ENCODE peak calls at places on chromosomes 2 and 18, in four cellular contexts. N, P, X and B are unnamed samples.

GRCh38 chr2:120995656-120996190 is 260.1 kb downstream of the GLI2 start:
- DNase-seq in X (no peak), P (no peak), N (no peak), B (no peak)

GRCh38 chr2:128450211-128451015 is 131.7 kb upstream of the HS6ST1 start:
- DNase-seq in N (no peak), P (no peak), X (no peak), B (no peak)

GRCh38 chr2:128787616-128788015 is 468.9 kb upstream of the HS6ST1 start:
- DNase-seq in N (no peak), X (no peak), P (no peak), B (no peak)

GRCh38 chr18:74501386-74501785 is 5.2 kb downstream of the CNDP2 start:
- DNase-seq in X (no peak), P (no peak), N (no peak), B (no peak)

GRCh38 chr2:121284424-121285076 is 452 bp downstream of the TFCP2L1 start:
- DNase-seq in X (peak), P (no peak), N (no peak), B (no peak)

GRCh38 chr2:230869691-230870543 is 5.2 kb downstream of the ITM2C start:
- DNase-seq in N (no peak), P (no peak), X (no peak), B (no peak)

GRCh38 chr2:61470122-61470951 is 550 bp downstream of the USP34 start:
- DNase-seq in X (peak), N (peak), P (peak), B (peak)

GRCh38 chr2:165197346-165197745 is 6.5 kb downstream of the SCN3A start:
- DNase-seq in P (no peak), N (no peak), X (no peak), B (no peak)

GRCh38 chr2:168698959-168699358 is 103.5 kb upstream of the NOSTRIN start:
- DNase-seq in X (no peak), P (no peak), N (no peak), B (no peak)

GRCh38 chr2:76080154-76080553 is 369.4 kb upstream of the GCFC2 start:
- DNase-seq in X (no peak), P (no peak), N (no peak), B (no peak)

GRCh38 chr2:221816566-221816965 is 244.5 kb upstream of the EPHA4 start:
- DNase-seq in P (no peak), N (peak), X (no peak), B (no peak)

GRCh38 chr2:234823877-234824376 is 127.9 kb upstream of the SH3BP4 start:
- DNase-seq in N (peak), X (peak), P (peak), B (peak)

GRCh38 chr2:22020101-22020742 is 896.5 kb downstream of the TDRD15 start:
- DNase-seq in X (no peak), P (no peak), N (no peak), B (no peak)

GRCh38 chr2:55051026-55051866 is 995 bp upstream of the RTN4 start:
- DNase-seq in P (peak), N (peak), X (peak), B (peak)

GRCh38 chr2:175180701-175181103 is 808 bp downstream of the ATP5MC3 start:
- DNase-seq in P (peak), N (peak), X (peak), B (peak)

GRCh38 chr2:17816396-17817245 is at the start of gene MSGN1:
- DNase-seq in N (no peak), X (no peak), P (no peak), B (no peak)

GRCh38 chr2:128264881-128265607 is 53.6 kb downstream of the HS6ST1 start:
- DNase-seq in P (no peak), N (no peak), X (no peak), B (no peak)

GRCh38 chr2:109157563-109158105 is 28.6 kb downstream of the SH3RF3 start:
- DNase-seq in N (no peak), X (no peak), P (no peak), B (no peak)

GRCh38 chr18:59779979-59780378 is 82.8 kb upstream of the CCBE1 start:
- DNase-seq in P (peak), X (peak), N (peak), B (peak)

GRCh38 chr2:102514061-102514785 is 41.2 kb downstream of the SLC9A4 start:
- DNase-seq in X (peak), P (peak), N (peak), B (peak)

GRCh38 chr2:207624170-207625013 is 802 bp downstream of the METTL21A start:
- DNase-seq in X (peak), N (peak), P (peak), B (peak)

GRCh38 chr2:43136862-43137261 is 89.5 kb downstream of the ZFP36L2 start:
- DNase-seq in P (no peak), X (no peak), N (no peak), B (no peak)

GRCh38 chr2:5720426-5720825 is 28.2 kb downstream of the SOX11 start:
- DNase-seq in P (peak), N (peak), X (no peak), B (peak)

GRCh38 chr18:26405190-26405781 is 143.1 kb downstream of the KCTD1 start:
- DNase-seq in N (peak), X (peak), P (peak), B (peak)

GRCh38 chr2:222433381-222434173 is 9.2 kb downstream of the SGPP2 start:
- DNase-seq in P (no peak), N (no peak), X (peak), B (no peak)

DNA sequence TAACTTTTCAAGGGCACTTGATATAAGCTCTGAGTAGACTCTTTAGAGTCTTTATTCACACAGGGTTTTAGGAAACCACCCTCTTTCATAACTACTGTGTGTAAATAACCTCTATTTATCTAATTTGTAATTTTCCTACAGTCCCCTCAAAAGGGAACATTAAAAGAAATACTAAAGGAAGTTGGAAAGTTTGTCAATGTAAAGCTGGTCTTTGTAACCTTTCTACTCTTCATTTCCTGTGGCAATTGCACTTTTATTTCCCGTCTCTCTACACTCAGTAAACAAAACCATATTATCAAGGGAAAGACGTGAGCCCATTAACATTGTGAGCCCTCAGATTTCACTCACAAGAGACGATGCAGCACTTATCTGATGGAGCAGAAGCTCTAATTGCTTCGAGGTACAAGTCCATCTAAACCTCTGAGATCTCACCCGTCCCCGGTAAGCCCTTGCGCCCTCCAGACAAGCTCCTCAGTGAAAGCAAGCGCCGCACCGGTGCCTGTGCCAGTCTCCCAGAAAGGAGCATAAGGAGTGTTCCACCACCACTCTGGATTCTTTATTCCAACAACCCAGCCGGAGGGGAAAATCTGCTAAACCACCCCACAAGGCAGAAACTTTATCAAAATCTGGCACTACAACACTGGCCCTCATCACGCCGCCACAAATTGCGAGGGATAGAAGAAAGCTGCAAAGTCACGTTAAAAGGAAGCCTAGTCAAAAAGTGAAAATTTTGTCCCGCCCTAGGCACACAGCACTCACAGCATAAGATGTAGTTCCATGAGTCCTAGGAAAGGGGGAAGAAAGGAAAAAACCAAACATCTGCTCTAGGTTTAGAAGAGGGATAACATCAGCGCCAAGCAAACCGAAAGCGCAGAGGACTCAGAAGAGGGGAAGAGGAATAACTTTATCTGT is 906 bp upstream of the HOXD1 start:
- DNase-seq in X (no peak), N (no peak), P (no peak), B (peak)
- TF ChIP-seq EZH2 in X (no peak), N (no peak), P (no peak), B (no peak)

GRCh38 chr2:134119672-134120159 is 134.2 kb upstream of the MGAT5 start:
- DNase-seq in N (peak), P (peak), X (peak), B (peak)

GRCh38 chr2:134119117-134119671 is 134.7 kb upstream of the MGAT5 start:
- DNase-seq in N (no peak), P (no peak), X (no peak), B (peak)

GRCh38 chr2:134117651-134118050 is 136.2 kb upstream of the MGAT5 start:
- DNase-seq in N (no peak), P (no peak), X (no peak), B (no peak)

GRCh38 chr2:134120160-134120717 is 133.6 kb upstream of the MGAT5 start:
- DNase-seq in X (no peak), N (no peak), P (no peak), B (no peak)

DNA sequence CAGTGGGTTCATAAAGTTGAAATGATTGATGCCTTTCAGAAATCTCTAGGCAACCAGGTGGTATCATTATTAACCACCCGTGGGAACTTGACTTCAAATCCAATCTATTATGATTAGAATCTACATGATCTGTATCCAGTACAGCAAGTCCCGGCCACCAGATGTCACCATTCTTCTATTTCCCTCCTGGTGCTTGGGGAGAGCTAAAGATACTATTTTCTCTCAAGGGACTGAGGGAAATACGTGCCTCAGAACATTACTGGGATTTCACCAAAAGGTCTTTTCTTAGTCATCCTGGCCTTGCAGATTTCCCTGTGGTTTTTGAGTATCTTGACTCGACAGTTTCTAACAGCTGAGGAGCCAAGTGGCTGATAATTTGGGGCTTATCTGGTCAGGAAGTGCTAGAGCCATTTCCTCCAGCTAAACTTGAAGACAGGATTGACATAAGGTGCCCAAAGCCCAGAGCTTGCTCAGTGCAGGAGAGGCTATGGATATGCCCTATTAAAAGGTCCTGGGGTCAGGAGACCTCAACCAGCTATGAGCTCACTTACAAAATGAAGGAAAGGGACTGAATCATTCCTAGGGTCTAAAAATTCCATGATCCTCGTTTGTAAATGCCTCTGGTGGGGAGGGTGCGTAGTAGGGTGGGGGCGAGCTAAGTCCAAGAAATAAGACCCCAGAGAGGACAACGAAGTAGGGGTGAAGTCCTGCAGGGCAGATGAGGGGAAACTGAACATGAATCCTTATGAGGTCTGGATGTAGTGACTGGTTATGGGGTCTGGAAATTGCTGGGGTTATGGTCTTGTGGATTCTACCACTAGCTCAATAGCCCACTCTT is 135.4 kb upstream of the MGAT5 start:
- DNase-seq in N (peak), X (peak), P (peak), B (peak)
- H3K27ac ChIP-seq in N (no peak), X (peak), P (no peak), B (peak)

DNA sequence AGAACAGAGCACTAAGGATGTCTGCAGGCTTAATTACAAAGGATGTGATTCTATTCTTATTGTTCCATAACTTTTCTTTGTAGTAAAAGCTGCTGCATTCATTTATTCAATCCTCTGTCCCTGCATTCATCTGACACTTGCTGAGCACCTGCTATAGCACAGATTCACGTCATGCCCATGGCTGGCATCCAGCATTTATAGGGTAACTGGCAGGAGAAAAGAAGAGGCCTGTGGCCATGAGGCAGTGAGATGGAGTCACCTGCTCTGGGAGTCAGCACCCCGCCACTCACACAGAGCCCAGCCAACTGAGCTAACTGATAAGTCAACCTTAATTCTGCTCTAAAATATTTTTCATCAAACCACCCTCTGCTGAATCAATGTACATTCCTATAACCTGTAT is 18.3 kb upstream of the CDC42EP3 start:
- DNase-seq in X (no peak), N (peak), P (peak), B (no peak)
- TF ChIP-seq EZH2 in X (no peak), N (no peak), P (no peak), B (no peak)

DNA sequence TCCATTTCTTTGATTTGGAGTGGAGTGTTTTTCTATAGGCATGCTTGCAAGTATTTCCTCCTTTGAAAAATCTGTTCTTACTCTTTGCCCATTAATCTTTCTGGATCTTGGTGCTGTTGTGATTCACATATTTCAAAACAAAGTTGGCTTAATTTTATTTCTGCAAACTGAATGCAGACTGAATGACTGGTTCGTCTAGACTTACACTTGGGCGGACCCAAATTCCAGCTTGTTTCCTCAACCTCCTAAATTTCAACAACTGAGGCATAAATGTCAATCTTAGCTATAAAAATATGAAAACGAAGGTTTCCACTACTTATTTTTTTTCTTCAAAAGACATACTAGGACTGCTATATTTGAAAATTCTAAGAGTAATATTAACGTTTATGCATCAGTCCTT is 59.0 kb downstream of the ANKRD44 start:
- DNase-seq in N (no peak), X (no peak), P (peak), B (peak)
- H3K27ac ChIP-seq in N (no peak), X (no peak), P (no peak), B (peak)

GRCh38 chr2:72934683-72935610 is 17.6 kb downstream of the EMX1 start:
- DNase-seq in X (peak), P (no peak), N (peak), B (no peak)
- TF ChIP-seq EZH2 in X (no peak), P (no peak), N (no peak), B (no peak)

GRCh38 chr2:28647682-28648081 is 103.9 kb upstream of the PPP1CB start:
- DNase-seq in P (no peak), N (peak), X (no peak), B (no peak)

GRCh38 chr2:28649481-28650260 is 102.0 kb upstream of the PPP1CB start:
- DNase-seq in X (peak), N (peak), P (no peak), B (peak)

GRCh38 chr2:28648147-28648546 is 103.5 kb upstream of the PPP1CB start:
- DNase-seq in N (peak), P (no peak), X (no peak), B (peak)

GRCh38 chr2:28650261-28650584 is 101.4 kb upstream of the PPP1CB start:
- DNase-seq in X (no peak), N (no peak), P (no peak), B (no peak)

GRCh38 chr2:28648671-28649395 is 102.8 kb upstream of the PPP1CB start:
- DNase-seq in P (no peak), N (no peak), X (no peak), B (no peak)
- H3K27ac ChIP-seq in P (no peak), N (peak), X (peak), B (no peak)